ENCODE peak calls at places on chromosomes 4 and X, in six cellular contexts. K is WERI-Rb-1, S is spleen, Q is lower leg skin, U is K562, V is fibroblast of lung. C is an unnamed sample.

GRCh38 chrX:63349307-63349706 is 1.8 kb downstream of the SPIN4 start:
- DNase-seq in K (no peak), S (no peak), Q (no peak), U (peak), V (no peak), C (no peak)

GRCh38 chr4:823093-823760 is 2.7 kb downstream of the CPLX1 start:
- DNase-seq in K (no peak), S (no peak), Q (no peak), U (no peak), V (no peak), C (no peak)

GRCh38 chr4:18105023-18106011 is 83.8 kb upstream of the LCORL start:
- DNase-seq in K (no peak), S (no peak), Q (no peak), U (no peak), V (no peak), C (no peak)

GRCh38 chrX:20046270-20046669 is 55.4 kb upstream of the BCLAF3 start:
- DNase-seq in K (no peak), S (no peak), Q (no peak), U (no peak), V (no peak), C (no peak)

GRCh38 chr4:518569-519083 is 19.6 kb downstream of the PIGG start:
- DNase-seq in K (no peak), S (peak), Q (peak), U (no peak), V (no peak), C (no peak)

GRCh38 chr4:40525811-40526598 is 103.7 kb downstream of the RBM47 start:
- DNase-seq in K (no peak), S (no peak), Q (no peak), U (peak), V (peak), C (peak)

GRCh38 chrX:68699960-68700746 is 52.7 kb downstream of the STARD8 start:
- DNase-seq in K (no peak), S (no peak), Q (no peak), U (no peak), V (peak), C (no peak)

GRCh38 chr4:109155112-109155511 is 147.3 kb downstream of the COL25A1 start:
- DNase-seq in K (no peak), S (no peak), Q (no peak), U (no peak), V (peak), C (no peak)

GRCh38 chr4:123397276-123398150 is 918 bp downstream of the SPRY1 start:
- DNase-seq in K (peak), S (peak), Q (peak), U (no peak), V (peak), C (no peak)

GRCh38 chr4:105061720-105062119 is 85.0 kb upstream of the TET2 start:
- DNase-seq in K (no peak), S (no peak), Q (no peak), U (no peak), V (no peak), C (peak)

GRCh38 chr4:87093443-87094123 is 126.8 kb downstream of the KLHL8 start:
- DNase-seq in K (peak), S (no peak), Q (no peak), U (peak), V (peak), C (peak)

GRCh38 chrX:25015486-25016360 is at the start of gene ARX:
- DNase-seq in K (peak), S (no peak), Q (no peak), U (peak), V (peak), C (peak)

GRCh38 chrX:50618788-50619558 is 148.3 kb upstream of the DGKK start:
- DNase-seq in K (no peak), S (no peak), Q (no peak), U (no peak), V (peak), C (no peak)
- TF ChIP-seq CTCF in K (peak), S (no peak), Q (no peak), U (no peak), V (no peak), C (no peak)

GRCh38 chr4:124710253-124710849 is 2.2 kb downstream of the ANKRD50 start:
- DNase-seq in K (no peak), S (no peak), Q (no peak), U (no peak), V (peak), C (no peak)
- H3K4me3 ChIP-seq in K (no peak), S (peak), Q (no peak), U (peak), V (peak), C (peak)

GRCh38 chr4:34250562-34250961 is 1993.8 kb downstream of the ARAP2 start:
- DNase-seq in K (no peak), S (no peak), Q (no peak), U (no peak), V (peak), C (no peak)
- TF ChIP-seq CTCF in K (no peak), S (no peak), Q (no peak), U (no peak), V (no peak), C (no peak)

GRCh38 chr4:174520655-174521054 is 1.6 kb downstream of the HPGD start:
- DNase-seq in K (no peak), S (no peak), Q (no peak), U (no peak), V (no peak), C (no peak)

GRCh38 chr4:174522183-174523002 is at the start of gene HPGD:
- DNase-seq in K (peak), S (peak), Q (peak), U (peak), V (peak), C (no peak)

GRCh38 chr4:174521800-174522182 is 497 bp downstream of the HPGD start:
- DNase-seq in K (peak), S (peak), Q (no peak), U (no peak), V (no peak), C (no peak)

GRCh38 chr4:174524242-174524641 is 2.0 kb upstream of the HPGD start:
- DNase-seq in K (no peak), S (no peak), Q (no peak), U (peak), V (no peak), C (no peak)

DNA sequence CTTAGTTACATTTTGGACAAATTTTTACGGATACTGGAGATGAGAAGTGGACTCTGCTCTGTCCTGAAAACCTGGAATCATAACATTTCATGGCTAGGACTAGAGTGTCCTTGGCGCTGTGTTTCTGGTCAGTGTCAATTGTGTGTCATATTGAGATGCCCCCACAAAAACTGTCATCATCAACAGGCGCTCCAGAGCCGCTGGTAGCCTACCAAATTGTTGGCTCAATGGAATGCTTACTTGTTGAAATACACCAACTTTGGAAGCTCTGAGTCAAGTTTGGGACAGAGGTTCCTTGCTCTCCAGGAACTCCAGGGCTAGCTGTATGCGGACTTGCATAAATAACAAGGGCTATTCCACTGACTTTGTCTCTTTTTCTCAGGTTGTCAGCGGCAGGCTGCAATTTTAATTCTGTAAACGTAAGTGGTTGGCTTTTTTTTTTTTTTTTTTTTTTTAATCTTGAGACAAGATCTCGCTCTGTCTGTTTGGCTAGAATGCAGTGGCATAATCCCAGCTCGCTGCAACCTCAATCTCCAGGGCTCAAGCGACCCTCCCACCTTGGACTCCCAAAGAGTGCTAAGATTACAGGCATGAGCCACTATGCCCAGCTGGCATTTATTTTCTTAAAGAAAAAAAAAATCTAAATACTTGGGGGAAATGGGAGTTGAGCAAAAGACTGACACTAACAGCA is 860 bp upstream of the HPGD start:
- DNase-seq in K (no peak), S (no peak), Q (peak), U (no peak), V (no peak), C (no peak)
- H3K4me3 ChIP-seq in K (peak), S (peak), Q (peak), U (peak), V (peak), C (peak)

GRCh38 chr4:66688674-66689073 is 856.6 kb downstream of the CENPC start:
- DNase-seq in K (no peak), S (no peak), Q (no peak), U (no peak), V (peak), C (peak)
- TF ChIP-seq CTCF in K (no peak), S (no peak), Q (no peak), U (no peak), V (no peak), C (peak)

GRCh38 chr4:6926681-6927478 is 17.3 kb downstream of the TBC1D14 start:
- DNase-seq in K (no peak), S (no peak), Q (no peak), U (peak), V (peak), C (no peak)
- H3K4me3 ChIP-seq in K (no peak), S (no peak), Q (no peak), U (no peak), V (no peak), C (no peak)

C was measured in astrocyte of the cerebellum.